ENCODE peak calls at places on chromosomes 7 and 10, in four cellular contexts. One of them, this sample, is unnamed.

GRCh38 chr7:123712619-123713018 is 36.2 kb downstream of the WASL start:
- DNase-seq in sigmoid colon: no peak
- DNase-seq in endothelial cell of umbilical vein: no peak
- DNase-seq in spleen: no peak
- DNase-seq in this sample: no peak

GRCh38 chr10:91797077-91797690 is 1.0 kb upstream of the TNKS2 start:
- DNase-seq in sigmoid colon: no peak
- DNase-seq in endothelial cell of umbilical vein: no peak
- DNase-seq in spleen: no peak
- DNase-seq in this sample: no peak

GRCh38 chr7:36048141-36048901 is 104.7 kb upstream of the EEPD1 start:
- DNase-seq in sigmoid colon: peak
- DNase-seq in endothelial cell of umbilical vein: no peak
- DNase-seq in spleen: no peak
- DNase-seq in this sample: no peak

GRCh38 chr7:68407460-68407859 is 1190.8 kb upstream of the AUTS2 start:
- DNase-seq in spleen: no peak
- DNase-seq in endothelial cell of umbilical vein: no peak
- DNase-seq in sigmoid colon: no peak
- DNase-seq in this sample: no peak

GRCh38 chr7:158816271-158816670 is 13.0 kb downstream of the ESYT2 start:
- DNase-seq in sigmoid colon: no peak
- DNase-seq in endothelial cell of umbilical vein: no peak
- DNase-seq in spleen: no peak
- DNase-seq in this sample: no peak

GRCh38 chr10:97849491-97850402 is at the start of gene GOLGA7B:
- DNase-seq in spleen: peak
- DNase-seq in sigmoid colon: no peak
- DNase-seq in endothelial cell of umbilical vein: peak
- DNase-seq in this sample: no peak

GRCh38 chr7:101352920-101353308 is 9.8 kb upstream of the COL26A1 start:
- DNase-seq in sigmoid colon: no peak
- DNase-seq in endothelial cell of umbilical vein: no peak
- DNase-seq in spleen: no peak
- DNase-seq in this sample: no peak

GRCh38 chr7:79495544-79496272 is 42.2 kb upstream of the MAGI2 start:
- DNase-seq in sigmoid colon: no peak
- DNase-seq in endothelial cell of umbilical vein: no peak
- DNase-seq in spleen: no peak
- DNase-seq in this sample: no peak

GRCh38 chr10:49394933-49395740 is 752 bp downstream of the DRGX start:
- DNase-seq in sigmoid colon: no peak
- DNase-seq in spleen: no peak
- DNase-seq in endothelial cell of umbilical vein: no peak
- DNase-seq in this sample: no peak

GRCh38 chr10:92111336-92111939 is 179.4 kb downstream of the CPEB3 start:
- DNase-seq in sigmoid colon: no peak
- DNase-seq in endothelial cell of umbilical vein: no peak
- DNase-seq in spleen: no peak
- DNase-seq in this sample: no peak

GRCh38 chr10:57562211-57562610 is 705.5 kb downstream of the IPMK start:
- DNase-seq in endothelial cell of umbilical vein: no peak
- DNase-seq in sigmoid colon: no peak
- DNase-seq in spleen: no peak
- DNase-seq in this sample: no peak

GRCh38 chr7:39181398-39181797 is 203.7 kb downstream of the POU6F2 start:
- DNase-seq in sigmoid colon: no peak
- DNase-seq in spleen: no peak
- DNase-seq in endothelial cell of umbilical vein: no peak
- DNase-seq in this sample: no peak

GRCh38 chr7:70595741-70596574 is 536.0 kb upstream of the GALNT17 start:
- DNase-seq in spleen: no peak
- DNase-seq in endothelial cell of umbilical vein: no peak
- DNase-seq in sigmoid colon: no peak
- DNase-seq in this sample: no peak

GRCh38 chr7:50953820-50954219 is 171.1 kb upstream of the GRB10 start:
- DNase-seq in endothelial cell of umbilical vein: peak
- DNase-seq in spleen: no peak
- DNase-seq in sigmoid colon: no peak
- DNase-seq in this sample: no peak

GRCh38 chr7:12570529-12571461 is at the start of gene SCIN:
- DNase-seq in endothelial cell of umbilical vein: peak
- DNase-seq in sigmoid colon: peak
- DNase-seq in spleen: peak
- DNase-seq in this sample: no peak

GRCh38 chr10:63414481-63415260 is 51.1 kb downstream of the JMJD1C start:
- DNase-seq in spleen: no peak
- DNase-seq in sigmoid colon: no peak
- DNase-seq in endothelial cell of umbilical vein: peak
- DNase-seq in this sample: no peak

GRCh38 chr7:126803060-126803665 is 449.6 kb downstream of the GRM8 start:
- DNase-seq in sigmoid colon: no peak
- DNase-seq in endothelial cell of umbilical vein: peak
- DNase-seq in spleen: no peak
- DNase-seq in this sample: no peak

GRCh38 chr10:50648089-50648934 is 24.6 kb upstream of the SGMS1 start:
- DNase-seq in sigmoid colon: no peak
- DNase-seq in endothelial cell of umbilical vein: no peak
- DNase-seq in spleen: no peak
- DNase-seq in this sample: no peak

GRCh38 chr7:73615886-73616285 is 8.4 kb downstream of the MLXIPL start:
- DNase-seq in endothelial cell of umbilical vein: no peak
- DNase-seq in sigmoid colon: no peak
- DNase-seq in spleen: no peak
- DNase-seq in this sample: no peak

GRCh38 chr7:106057962-106058901 is 53.9 kb downstream of the SYPL1 start:
- DNase-seq in sigmoid colon: peak
- DNase-seq in endothelial cell of umbilical vein: no peak
- DNase-seq in spleen: peak
- DNase-seq in this sample: no peak

GRCh38 chr10:13987472-13987871 is 343.3 kb downstream of the FRMD4A start:
- DNase-seq in spleen: no peak
- DNase-seq in sigmoid colon: no peak
- DNase-seq in endothelial cell of umbilical vein: peak
- DNase-seq in this sample: no peak

GRCh38 chr7:25495905-25496304 is 267.6 kb upstream of the NPVF start:
- DNase-seq in endothelial cell of umbilical vein: no peak
- DNase-seq in spleen: no peak
- DNase-seq in sigmoid colon: no peak
- DNase-seq in this sample: no peak

GRCh38 chr10:28897617-28898464 is 220.5 kb downstream of the BAMBI start:
- DNase-seq in endothelial cell of umbilical vein: no peak
- DNase-seq in sigmoid colon: no peak
- DNase-seq in spleen: no peak
- DNase-seq in this sample: no peak

GRCh38 chr10:103076996-103077395 is 116.1 kb downstream of the NT5C2 start:
- DNase-seq in endothelial cell of umbilical vein: no peak
- DNase-seq in sigmoid colon: no peak
- DNase-seq in spleen: no peak
- DNase-seq in this sample: no peak

GRCh38 chr7:127189074-127189473 is 63.7 kb downstream of the GRM8 start:
- DNase-seq in spleen: no peak
- DNase-seq in sigmoid colon: no peak
- DNase-seq in endothelial cell of umbilical vein: no peak
- DNase-seq in this sample: no peak

DNA sequence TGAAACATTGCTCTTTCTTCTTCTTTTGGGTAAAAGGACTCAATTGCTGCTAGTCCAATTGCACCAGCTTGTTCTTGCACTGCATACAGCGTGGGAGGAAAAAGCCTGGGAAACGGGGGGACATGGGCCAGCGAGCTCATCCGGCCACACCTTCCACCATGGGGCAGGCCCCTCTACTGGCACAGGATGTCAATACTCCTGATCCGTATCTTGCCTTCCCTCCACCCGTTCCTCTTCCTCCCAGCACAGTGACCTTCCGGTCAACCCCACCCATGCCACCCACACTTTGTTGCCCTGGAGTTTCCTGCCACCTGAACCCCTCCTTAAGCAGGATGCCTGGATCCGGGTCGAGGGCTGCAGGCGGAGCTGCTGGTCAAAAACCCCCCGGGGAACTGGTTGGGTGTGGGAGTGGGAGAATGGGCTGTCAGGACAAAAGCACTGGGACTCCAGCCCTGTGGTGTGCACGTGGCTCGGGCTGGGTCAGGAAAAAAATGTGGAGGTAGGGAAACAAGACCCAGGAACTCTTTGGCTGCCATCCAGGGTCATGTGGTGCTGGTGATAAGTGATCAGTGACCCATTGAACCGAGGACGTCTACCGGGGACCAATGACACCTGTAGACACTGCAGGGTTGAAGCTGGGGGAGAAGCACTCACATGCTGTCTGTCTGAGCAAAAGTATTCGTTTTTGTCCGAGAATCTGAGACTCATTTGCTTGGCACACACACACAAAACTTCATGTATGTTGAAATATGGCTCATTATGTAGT is 8.2 kb downstream of the IL2RA start:
- DNase-seq in spleen: peak
- DNase-seq in endothelial cell of umbilical vein: no peak
- DNase-seq in sigmoid colon: peak
- DNase-seq in this sample: no peak
- TF ChIP-seq POLR2AphosphoS5 in spleen: peak
- TF ChIP-seq POLR2AphosphoS5 in endothelial cell of umbilical vein: no peak
- TF ChIP-seq POLR2AphosphoS5 in sigmoid colon: no peak
- TF ChIP-seq POLR2AphosphoS5 in this sample: no peak

GRCh38 chr7:11170160-11170559 is 196.5 kb downstream of the PHF14 start:
- DNase-seq in spleen: no peak
- DNase-seq in endothelial cell of umbilical vein: no peak
- DNase-seq in sigmoid colon: no peak
- DNase-seq in this sample: no peak
- TF ChIP-seq POLR2AphosphoS5 in spleen: no peak
- TF ChIP-seq POLR2AphosphoS5 in endothelial cell of umbilical vein: no peak
- TF ChIP-seq POLR2AphosphoS5 in sigmoid colon: no peak
- TF ChIP-seq POLR2AphosphoS5 in this sample: no peak

GRCh38 chr10:79295593-79295992 is 51.7 kb upstream of the PPIF start:
- DNase-seq in sigmoid colon: no peak
- DNase-seq in endothelial cell of umbilical vein: no peak
- DNase-seq in spleen: peak
- DNase-seq in this sample: no peak

GRCh38 chr10:79296431-79296830 is 50.8 kb upstream of the PPIF start:
- DNase-seq in spleen: no peak
- DNase-seq in endothelial cell of umbilical vein: no peak
- DNase-seq in sigmoid colon: no peak
- DNase-seq in this sample: no peak

GRCh38 chr10:79292789-79293746 is 54.2 kb upstream of the PPIF start:
- DNase-seq in sigmoid colon: no peak
- DNase-seq in spleen: peak
- DNase-seq in endothelial cell of umbilical vein: no peak
- DNase-seq in this sample: no peak

GRCh38 chr10:79292026-79292425 is 55.2 kb upstream of the PPIF start:
- DNase-seq in spleen: no peak
- DNase-seq in sigmoid colon: no peak
- DNase-seq in endothelial cell of umbilical vein: no peak
- DNase-seq in this sample: no peak

DNA sequence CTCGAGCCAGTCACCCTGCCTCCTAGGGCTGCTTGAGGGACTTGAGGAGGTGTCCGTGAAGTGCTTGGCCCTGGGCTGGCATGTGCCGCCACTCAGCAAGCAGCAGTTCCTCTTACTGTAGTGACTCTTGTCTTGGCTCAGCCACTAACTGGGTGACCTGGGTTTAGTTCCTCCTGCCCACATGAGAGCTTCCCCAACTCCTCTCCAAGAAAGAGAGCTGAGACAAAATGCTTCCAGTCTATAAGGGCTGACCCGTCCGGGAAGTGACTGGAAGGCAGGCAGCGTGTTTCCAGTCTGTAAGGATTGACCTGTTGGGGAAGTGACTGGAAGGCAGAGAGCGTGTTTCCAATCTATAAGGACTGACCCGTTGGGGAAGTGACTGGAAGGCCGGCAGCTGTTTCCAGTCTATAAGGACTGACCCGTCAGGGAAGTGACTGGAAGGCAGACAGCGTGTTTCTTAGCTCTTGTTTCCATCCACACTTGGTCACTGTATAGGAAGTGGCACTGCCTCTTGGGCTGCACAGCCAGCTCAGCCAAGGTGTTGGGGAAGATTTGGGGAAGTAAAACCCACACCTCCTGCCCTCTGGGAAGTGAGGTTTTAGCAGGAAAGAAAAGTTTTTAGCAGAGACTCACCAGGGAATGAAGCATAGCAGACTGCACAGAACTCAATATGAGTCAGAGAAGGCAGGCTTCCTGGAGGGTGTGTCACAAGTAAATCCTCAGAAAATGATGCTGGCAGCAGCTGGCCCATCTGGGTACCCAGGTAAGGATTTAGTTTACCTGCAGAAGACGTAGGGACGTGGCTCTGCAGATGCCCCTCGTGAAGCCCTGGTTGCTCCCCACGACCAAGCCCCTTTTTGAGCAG is 53.2 kb upstream of the PPIF start:
- DNase-seq in endothelial cell of umbilical vein: peak
- DNase-seq in spleen: peak
- DNase-seq in sigmoid colon: no peak
- DNase-seq in this sample: no peak
- TF ChIP-seq POLR2AphosphoS5 in endothelial cell of umbilical vein: no peak
- TF ChIP-seq POLR2AphosphoS5 in spleen: no peak
- TF ChIP-seq POLR2AphosphoS5 in sigmoid colon: no peak
- TF ChIP-seq POLR2AphosphoS5 in this sample: no peak

GRCh38 chr10:71982269-71983178 is 18.3 kb downstream of the CHST3 start:
- DNase-seq in endothelial cell of umbilical vein: no peak
- DNase-seq in sigmoid colon: peak
- DNase-seq in spleen: peak
- DNase-seq in this sample: no peak

GRCh38 chr10:71984798-71985388 is 20.7 kb downstream of the CHST3 start:
- DNase-seq in sigmoid colon: peak
- DNase-seq in spleen: peak
- DNase-seq in endothelial cell of umbilical vein: peak
- DNase-seq in this sample: no peak

GRCh38 chr10:71981868-71982230 is 17.7 kb downstream of the CHST3 start:
- DNase-seq in spleen: peak
- DNase-seq in endothelial cell of umbilical vein: no peak
- DNase-seq in sigmoid colon: no peak
- DNase-seq in this sample: no peak

GRCh38 chr10:71984126-71984797 is 20.1 kb downstream of the CHST3 start:
- DNase-seq in spleen: peak
- DNase-seq in endothelial cell of umbilical vein: no peak
- DNase-seq in sigmoid colon: peak
- DNase-seq in this sample: no peak

DNA sequence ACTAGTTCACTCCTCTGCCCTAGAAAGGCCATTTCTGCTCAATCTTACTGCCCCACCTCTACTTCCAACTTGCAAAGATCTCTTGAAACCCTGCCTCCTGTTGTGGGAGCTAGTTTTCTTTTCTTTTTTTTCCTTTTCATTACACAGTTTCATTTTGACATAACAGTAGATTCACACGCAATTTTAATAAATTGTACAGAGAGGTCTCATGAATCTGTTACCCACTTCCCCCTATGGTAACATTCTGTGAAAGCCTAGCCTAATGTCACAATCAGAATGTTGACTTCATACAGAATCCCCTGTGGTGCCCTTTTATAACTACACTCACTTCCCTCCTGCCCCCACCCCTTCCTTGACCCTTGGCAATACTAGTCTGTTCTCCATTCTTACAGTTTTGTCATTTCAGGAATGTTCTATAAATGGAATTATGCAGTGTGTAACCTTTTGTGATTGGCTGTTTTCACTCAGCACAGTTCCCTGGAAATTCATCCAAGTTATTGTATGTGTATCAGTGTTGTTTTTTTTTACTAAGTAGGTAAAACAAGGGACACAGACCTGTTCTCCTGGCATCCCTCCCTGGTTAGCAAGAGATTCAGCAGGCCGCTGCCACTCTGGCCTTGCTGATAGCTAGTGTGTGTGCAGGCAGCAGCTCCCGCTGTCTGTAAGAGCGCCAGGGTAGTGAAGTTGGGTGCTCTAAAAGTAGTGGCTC is 21.5 kb downstream of the CHST3 start:
- DNase-seq in endothelial cell of umbilical vein: peak
- DNase-seq in spleen: no peak
- DNase-seq in sigmoid colon: no peak
- DNase-seq in this sample: no peak
- TF ChIP-seq POLR2AphosphoS5 in endothelial cell of umbilical vein: no peak
- TF ChIP-seq POLR2AphosphoS5 in spleen: no peak
- TF ChIP-seq POLR2AphosphoS5 in sigmoid colon: peak
- TF ChIP-seq POLR2AphosphoS5 in this sample: no peak

This sample was measured in suprapubic skin.